ENCODE peak calls at places on chromosomes 13 and 19, in six cellular contexts. G is A549; P is stimulated activated CD4-positive, alpha-beta T cell treated with anti-CD3 and anti-CD28 coated beads, TNF-alpha, amount 100 ng/mL, for 1 hour; X is mucosa of gallbladder; C is foreskin keratinocyte; R is HCT116. S is an unnamed sample.
A peak's percentile ranks its signal among the peaks of the same experiment; 100 is the strongest.

GRCh38 chr19:6204212-6204611 is 68.7 kb downstream of the ACSBG2 start:
- DNase-seq in G (no peak), P (no peak), X (no peak), C (no peak), R (no peak), S (no peak)

GRCh38 chr19:49761625-49762311 is 1.3 kb downstream of the TSKS start:
- DNase-seq in G (peak; percentile 45), P (no peak), X (no peak), C (peak; percentile 42), R (no peak), S (no peak)

GRCh38 chr19:17872251-17873001 is 681 bp downstream of the SLC5A5 start:
- DNase-seq in G (no peak), P (no peak), X (no peak), C (no peak), R (no peak), S (no peak)

GRCh38 chr19:18491995-18492953 is 29.6 kb downstream of the ELL start:
- DNase-seq in G (no peak), P (no peak), X (no peak), C (no peak), R (no peak), S (no peak)

GRCh38 chr19:7748756-7749155 is 1.4 kb upstream of the CD209 start:
- DNase-seq in G (peak; percentile 54), P (no peak), X (no peak), C (peak; percentile 55), R (peak; percentile 50), S (no peak)

GRCh38 chr19:3725640-3726310 is 17.6 kb downstream of the TJP3 start:
- DNase-seq in G (no peak), P (no peak), X (peak; percentile 88), C (no peak), R (peak; percentile 73), S (no peak)

GRCh38 chr19:1243768-1244692 is 2.5 kb downstream of the ATP5F1D start:
- DNase-seq in G (peak; percentile 84), P (peak; percentile 77), X (peak; percentile 89), C (peak; percentile 59), R (no peak), S (no peak)

GRCh38 chr19:34480971-34481821 is at the start of gene WTIP:
- DNase-seq in G (peak; percentile 92), P (no peak), X (peak; percentile 54), C (peak; percentile 48), R (peak; percentile 18), S (peak; percentile 92)

GRCh38 chr13:109945206-109945960 is 159.0 kb upstream of the IRS2 start:
- DNase-seq in G (peak; percentile 4), P (no peak), X (no peak), C (peak; percentile 98), R (no peak), S (no peak)

GRCh38 chr19:29878973-29879654 is 62.9 kb upstream of the URI1 start:
- DNase-seq in G (peak; percentile 89), P (no peak), X (no peak), C (peak; percentile 20), R (peak; percentile 48), S (no peak)

GRCh38 chr13:76887070-76887563 is 912 bp upstream of the KCTD12 start:
- DNase-seq in G (no peak), P (no peak), X (no peak), C (no peak), R (no peak), S (no peak)

GRCh38 chr19:4991996-4992698 is 23.2 kb downstream of the KDM4B start:
- DNase-seq in G (no peak), P (no peak), X (no peak), C (no peak), R (no peak), S (no peak)

GRCh38 chr13:97100821-97101220 is 106.5 kb upstream of the OXGR1 start:
- DNase-seq in G (no peak), P (no peak), X (no peak), C (no peak), R (no peak), S (no peak)

GRCh38 chr19:29940971-29941585 is 961 bp upstream of the URI1 start:
- DNase-seq in G (no peak), P (no peak), X (no peak), C (peak; percentile 60), R (no peak), S (no peak)

GRCh38 chr13:24218977-24219376 is 58.5 kb downstream of the SPATA13 start:
- DNase-seq in G (no peak), P (no peak), X (no peak), C (no peak), R (no peak), S (no peak)

GRCh38 chr13:27826379-27827353 is 34.4 kb downstream of the GSX1 start:
- DNase-seq in G (peak; percentile 86), P (peak; percentile 24), X (peak; percentile 84), C (peak; percentile 81), R (peak; percentile 84), S (peak; percentile 94)

GRCh38 chr19:35710784-35711723 is 6.7 kb downstream of the ZBTB32 start:
- DNase-seq in G (no peak), P (no peak), X (no peak), C (no peak), R (no peak), S (no peak)

GRCh38 chr13:90732049-90732448 is 615.4 kb upstream of the MIR17HG start:
- DNase-seq in G (peak; percentile 8), P (no peak), X (no peak), C (no peak), R (no peak), S (no peak)

GRCh38 chr13:31946091-31946770 is 85.3 kb upstream of the FRY start:
- DNase-seq in G (no peak), P (no peak), X (no peak), C (no peak), R (no peak), S (no peak)

GRCh38 chr13:113917523-113918371 is 53.9 kb upstream of the GAS6 start:
- DNase-seq in G (no peak), P (no peak), X (no peak), C (no peak), R (no peak), S (peak; percentile 79)

GRCh38 chr19:55160986-55161365 is 3.4 kb upstream of the TNNI3 start:
- DNase-seq in G (no peak), P (no peak), X (no peak), C (no peak), R (no peak), S (no peak)

GRCh38 chr13:32471187-32471922 is 43.4 kb upstream of the N4BP2L1 start:
- DNase-seq in G (no peak), P (no peak), X (no peak), C (no peak), R (no peak), S (no peak)

GRCh38 chr13:113951246-113951999 is 22.5 kb downstream of the C13orf46 start:
- DNase-seq in G (peak; percentile 63), P (no peak), X (peak; percentile 76), C (peak; percentile 52), R (peak; percentile 57), S (peak; percentile 95)

GRCh38 chr19:39307233-39307821 is 11.1 kb downstream of the IFNL1 start:
- DNase-seq in G (no peak), P (no peak), X (peak; percentile 46), C (no peak), R (no peak), S (no peak)

GRCh38 chr13:107192289-107192688 is 624.4 kb upstream of the ARGLU1 start:
- DNase-seq in G (no peak), P (no peak), X (peak; percentile 46), C (no peak), R (no peak), S (no peak)

GRCh38 chr13:110425444-110425780 is 118.3 kb downstream of the COL4A2 start:
- DNase-seq in G (no peak), P (no peak), X (no peak), C (no peak), R (no peak), S (no peak)

GRCh38 chr13:100156786-100157185 is 67.9 kb downstream of the PCCA start:
- DNase-seq in G (no peak), P (no peak), X (no peak), C (peak; percentile 64), R (no peak), S (no peak)

GRCh38 chr13:44667950-44668349 is 91.8 kb upstream of the TSC22D1 start:
- DNase-seq in G (no peak), P (no peak), X (no peak), C (no peak), R (no peak), S (no peak)

GRCh38 chr19:10812902-10813404 is 23.1 kb downstream of the TMED1 start:
- DNase-seq in G (peak; percentile 71), P (no peak), X (peak; percentile 29), C (peak; percentile 50), R (no peak), S (no peak)

GRCh38 chr13:31860002-31860401 is 120.7 kb downstream of the RXFP2 start:
- DNase-seq in G (no peak), P (no peak), X (no peak), C (no peak), R (no peak), S (no peak)

GRCh38 chr13:40786568-40786996 is 2.8 kb upstream of the SLC25A15 start:
- DNase-seq in G (no peak), P (no peak), X (no peak), C (no peak), R (no peak), S (no peak)

GRCh38 chr13:25432686-25433085 is 60.9 kb downstream of the ATP8A2 start:
- DNase-seq in G (no peak), P (no peak), X (no peak), C (no peak), R (no peak), S (no peak)

GRCh38 chr19:33274663-33275558 is 27.4 kb downstream of the CEBPA start:
- DNase-seq in G (no peak), P (no peak), X (no peak), C (no peak), R (no peak), S (no peak)

GRCh38 chr19:17560205-17560595 is 4.8 kb downstream of the COLGALT1 start:
- DNase-seq in G (peak; percentile 76), P (no peak), X (no peak), C (peak; percentile 35), R (no peak), S (peak; percentile 89)

GRCh38 chr13:91381371-91381770 is 17.1 kb upstream of the GPC5 start:
- DNase-seq in G (peak; percentile 27), P (no peak), X (no peak), C (peak; percentile 25), R (no peak), S (no peak)